ENCODE peak calls at places on chromosomes 1 and 21, in five cellular contexts. A, M, O, R and V are unnamed samples.

GRCh38 chr1:41954533-41954944 is 35.8 kb upstream of the HIVEP3 start:
- DNase-seq in R (no peak), O (no peak), A (peak; percentile 55), M (peak; percentile 67), V (no peak)

GRCh38 chr21:25735895-25736597 is 1.3 kb downstream of the GABPA start:
- DNase-seq in R (no peak), A (no peak), M (no peak), O (no peak), V (no peak)

GRCh38 chr1:47449702-47450552 is 12.1 kb downstream of the FOXD2 start:
- DNase-seq in M (no peak), A (peak; percentile 81), R (peak; percentile 21), O (peak; percentile 61), V (peak; percentile 85)

GRCh38 chr1:232486454-232487202 is 143.3 kb downstream of the SIPA1L2 start:
- DNase-seq in M (no peak), R (no peak), O (no peak), A (no peak), V (no peak)

GRCh38 chr1:8814870-8815269 is 2.6 kb downstream of the RERE start:
- DNase-seq in M (no peak), A (no peak), R (peak; percentile 32), O (no peak), V (no peak)

GRCh38 chr21:33760641-33761103 is 118.4 kb downstream of the ITSN1 start:
- DNase-seq in R (no peak), M (no peak), A (no peak), O (no peak), V (no peak)

GRCh38 chr1:245285168-245285567 is 130.4 kb downstream of the KIF26B start:
- DNase-seq in M (no peak), O (no peak), A (no peak), R (no peak), V (no peak)

GRCh38 chr1:232017057-232017456 is 390.5 kb downstream of the DISC1 start:
- DNase-seq in O (no peak), R (no peak), M (no peak), A (no peak), V (no peak)

GRCh38 chr1:37244083-37244480 is 209.8 kb upstream of the GRIK3 start:
- DNase-seq in R (no peak), O (no peak), A (no peak), M (no peak), V (no peak)

GRCh38 chr1:189220750-189221149 is 1256.9 kb downstream of the BRINP3 start:
- DNase-seq in R (no peak), M (no peak), A (no peak), O (no peak), V (no peak)

GRCh38 chr1:245160288-245160687 is 5.5 kb downstream of the KIF26B start:
- DNase-seq in O (no peak), M (peak; percentile 82), A (peak; percentile 60), R (no peak), V (no peak)

GRCh38 chr1:207017615-207018559 is 14.7 kb downstream of the C1orf116 start:
- DNase-seq in R (peak; percentile 48), A (no peak), M (peak; percentile 77), O (peak; percentile 76), V (peak; percentile 63)

GRCh38 chr1:104380003-104380402 is 630.3 kb downstream of the AMY1C start:
- DNase-seq in A (no peak), O (no peak), R (no peak), M (no peak), V (no peak)

GRCh38 chr1:30514945-30515344 is 208.4 kb downstream of the MATN1 start:
- DNase-seq in R (no peak), M (peak; percentile 31), O (peak; percentile 4), A (no peak), V (no peak)

GRCh38 chr1:236471653-236472052 is 52.1 kb upstream of the LGALS8 start:
- DNase-seq in O (no peak), A (no peak), R (no peak), M (no peak), V (no peak)

GRCh38 chr1:155080250-155081228 is 1.9 kb downstream of the EFNA3 start:
- DNase-seq in R (peak; percentile 32), M (no peak), A (no peak), O (no peak), V (peak; percentile 73)

GRCh38 chr1:20361805-20362381 is 71.2 kb downstream of the VWA5B1 start:
- DNase-seq in A (no peak), M (peak; percentile 91), O (peak; percentile 32), R (no peak), V (no peak)

GRCh38 chr1:183528577-183528976 is 56.3 kb downstream of the SMG7 start:
- DNase-seq in M (no peak), O (no peak), R (no peak), A (no peak), V (no peak)

GRCh38 chr1:244226440-244226839 is 175.4 kb downstream of the ZBTB18 start:
- DNase-seq in R (no peak), A (no peak), M (no peak), O (no peak), V (no peak)

GRCh38 chr21:37437376-37438080 is 71.0 kb downstream of the DYRK1A start:
- DNase-seq in A (no peak), O (no peak), R (no peak), M (no peak), V (no peak)

GRCh38 chr1:147800852-147801251 is 40.5 kb upstream of the GJA5 start:
- DNase-seq in M (no peak), R (no peak), O (no peak), A (no peak), V (no peak)

GRCh38 chr1:68218485-68218884 is 13.8 kb downstream of the WLS start:
- DNase-seq in A (no peak), R (no peak), O (peak; percentile 64), M (no peak), V (no peak)
- H3K27ac ChIP-seq in A (no peak overlapping the region), R (no peak overlapping the region), O (peak overlapping the region; percentile 75), M (no peak overlapping the region), V (no peak overlapping the region)

GRCh38 chr1:3000214-3000613 is 21.1 kb upstream of the ACTRT2 start:
- DNase-seq in M (no peak), A (peak; percentile 27), R (no peak), O (no peak), V (peak; percentile 10)
- H3K27ac ChIP-seq in M (no peak overlapping the region), A (no peak overlapping the region), R (no peak overlapping the region), O (no peak overlapping the region), V (no peak overlapping the region)

DNA sequence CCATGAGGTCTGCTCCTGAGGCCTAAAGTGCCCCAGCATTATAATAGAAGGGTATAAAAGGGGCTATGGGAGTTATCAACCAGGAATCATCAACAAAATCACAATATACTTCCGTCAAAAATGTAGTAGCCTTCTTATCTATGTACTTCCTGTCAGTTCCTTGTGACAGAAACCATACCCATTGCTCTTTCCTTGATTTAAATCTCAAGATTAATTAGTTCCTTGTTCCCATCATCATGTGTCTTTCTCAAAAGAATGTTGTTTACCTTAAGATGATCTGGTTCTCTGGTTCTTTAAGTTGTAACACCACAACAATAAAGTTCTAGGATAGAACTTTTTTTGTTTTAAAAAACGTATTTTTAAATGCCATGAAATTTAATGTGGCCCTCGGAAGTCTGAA is 833.3 kb downstream of the LTN1 start:
- DNase-seq in O (no peak), M (no peak), R (no peak), A (no peak), V (no peak)
- H3K27ac ChIP-seq in O (no peak overlapping the region), M (no peak overlapping the region), R (no peak overlapping the region), A (no peak overlapping the region), V (no peak overlapping the region)

GRCh38 chr1:247357781-247358211 is 26.1 kb upstream of the ZNF496 start:
- DNase-seq in M (no peak), R (no peak), O (no peak), A (no peak), V (no peak)
- H3K27ac ChIP-seq in M (no peak overlapping the region), R (no peak overlapping the region), O (no peak overlapping the region), A (no peak overlapping the region), V (no peak overlapping the region)